ENCODE peak calls at places on chromosomes 12 and 14, in ten cellular contexts. T, X, J, L, E, F, R, Z, A and H are unnamed samples.

GRCh38 chr14:55938249-55938791 is 179.9 kb upstream of the PELI2 start:
- DNase-seq in T (no peak), X (no peak), J (peak; percentile 63), L (no peak), E (no peak), F (peak; percentile 17), R (peak; percentile 69), Z (no peak), A (no peak), H (no peak)

GRCh38 chr14:104689620-104690265 is 325 bp downstream of the INF2 start:
- DNase-seq in T (peak; percentile 65), X (no peak), J (no peak), L (no peak), E (no peak), F (no peak), R (peak; percentile 20), Z (no peak), A (no peak), H (no peak)

GRCh38 chr12:75177997-75178396 is 31.6 kb downstream of the KCNC2 start:
- DNase-seq in T (no peak), X (no peak), J (peak; percentile 91), L (peak; percentile 90), E (no peak), F (peak; percentile 93), R (peak; percentile 82), Z (no peak), A (no peak), H (no peak)

GRCh38 chr14:50531595-50532501 is 521 bp downstream of the MAP4K5 start:
- DNase-seq in T (peak; percentile 48), X (peak; percentile 15), J (peak; percentile 31), L (peak; percentile 31), E (peak; percentile 11), F (peak; percentile 52), R (peak; percentile 31), Z (peak; percentile 42), A (no peak), H (no peak)

GRCh38 chr14:44961151-44961729 is 507 bp downstream of the KLHL28 start:
- DNase-seq in T (peak; percentile 67), X (peak; percentile 58), J (peak; percentile 70), L (peak; percentile 66), E (peak; percentile 25), F (peak; percentile 60), R (peak; percentile 63), Z (peak; percentile 25), A (peak; percentile 78), H (no peak)

GRCh38 chr12:123966596-123966995 is 6.0 kb downstream of the CCDC92 start:
- DNase-seq in T (no peak), X (no peak), J (peak; percentile 77), L (peak; percentile 40), E (no peak), F (peak; percentile 64), R (no peak), Z (no peak), A (no peak), H (no peak)

GRCh38 chr14:100292301-100292775 is 13.9 kb downstream of the SLC25A29 start:
- DNase-seq in T (no peak), X (no peak), J (no peak), L (no peak), E (no peak), F (no peak), R (no peak), Z (no peak), A (no peak), H (no peak)

GRCh38 chr12:104024348-104024747 is 25.6 kb downstream of the GLT8D2 start:
- DNase-seq in T (no peak), X (no peak), J (no peak), L (no peak), E (no peak), F (no peak), R (no peak), Z (no peak), A (no peak), H (no peak)

GRCh38 chr14:94685166-94685581 is 73.0 kb downstream of the SERPINA3 start:
- DNase-seq in T (no peak), X (no peak), J (no peak), L (no peak), E (no peak), F (no peak), R (no peak), Z (no peak), A (no peak), H (no peak)

GRCh38 chr14:43014338-43014737 is 1407.7 kb downstream of the LRFN5 start:
- DNase-seq in T (no peak), X (no peak), J (no peak), L (no peak), E (no peak), F (no peak), R (no peak), Z (no peak), A (no peak), H (no peak)

GRCh38 chr14:85576848-85577541 is 47.1 kb downstream of the FLRT2 start:
- DNase-seq in T (no peak), X (no peak), J (no peak), L (no peak), E (no peak), F (peak; percentile 32), R (no peak), Z (no peak), A (no peak), H (no peak)

GRCh38 chr12:92769124-92769901 is 66.5 kb downstream of the PLEKHG7 start:
- DNase-seq in T (no peak), X (no peak), J (no peak), L (peak; percentile 53), E (no peak), F (peak; percentile 32), R (no peak), Z (peak; percentile 40), A (no peak), H (peak; percentile 8)

GRCh38 chr14:88195676-88196075 is 127.4 kb downstream of the KCNK10 start:
- DNase-seq in T (no peak), X (no peak), J (no peak), L (no peak), E (no peak), F (no peak), R (no peak), Z (no peak), A (no peak), H (no peak)